ENCODE peak calls at places on chromosome 1, in eight cellular contexts. P, T, R, U, G, J, A and Q are unnamed samples.

GRCh38 chr1:166327886-166328285 is 161.1 kb upstream of the FAM78B start:
- DNase-seq in U (no peak), R (no peak), G (no peak), P (no peak), A (no peak), J (no peak), T (no peak), Q (no peak)

GRCh38 chr1:43554444-43554992 is 23.8 kb downstream of the PTPRF start:
- DNase-seq in G (no peak), T (no peak), J (peak), U (peak), A (peak), P (no peak), R (no peak), Q (peak)

GRCh38 chr1:229699613-229700242 is 73.7 kb downstream of the URB2 start:
- DNase-seq in A (no peak), R (peak), P (no peak), G (no peak), J (peak), U (no peak), T (no peak), Q (peak)

GRCh38 chr1:235136111-235136510 is 7.5 kb upstream of the TOMM20 start:
- DNase-seq in P (no peak), U (no peak), G (no peak), A (no peak), T (no peak), R (no peak), J (no peak), Q (no peak)

GRCh38 chr1:54404939-54405880 is 984 bp downstream of the SSBP3 start:
- DNase-seq in U (peak), G (peak), J (no peak), T (no peak), R (peak), A (no peak), P (no peak), Q (no peak)

GRCh38 chr1:38396606-38397005 is 350.0 kb upstream of the POU3F1 start:
- DNase-seq in R (no peak), T (no peak), J (no peak), U (no peak), A (no peak), P (no peak), G (no peak), Q (no peak)

GRCh38 chr1:43789604-43790288 is 82.4 kb downstream of the ST3GAL3 start:
- DNase-seq in J (no peak), T (no peak), U (no peak), P (no peak), A (no peak), R (no peak), G (peak), Q (no peak)

GRCh38 chr1:16187748-16188401 is 24.6 kb downstream of the ARHGEF19 start:
- DNase-seq in T (peak), P (no peak), G (peak), A (peak), R (peak), J (peak), U (peak), Q (peak)

GRCh38 chr1:64911326-64911725 is 55.0 kb downstream of the JAK1 start:
- DNase-seq in U (no peak), J (no peak), R (no peak), P (no peak), T (no peak), A (no peak), G (no peak), Q (no peak)

GRCh38 chr1:156816561-156817328 is at the start of gene SH2D2A:
- DNase-seq in P (no peak), G (peak), A (peak), J (no peak), U (no peak), T (peak), R (peak), Q (no peak)

GRCh38 chr1:71796044-71796443 is 486.3 kb downstream of the NEGR1 start:
- DNase-seq in G (no peak), P (no peak), J (no peak), R (no peak), T (no peak), A (no peak), U (no peak), Q (no peak)

GRCh38 chr1:18118491-18118890 is 10.9 kb downstream of the IGSF21 start:
- DNase-seq in R (no peak), U (peak), P (no peak), T (no peak), G (no peak), J (no peak), A (no peak), Q (no peak)

GRCh38 chr1:114833421-114833820 is 21.2 kb upstream of the SYCP1 start:
- DNase-seq in G (no peak), U (no peak), A (peak), T (no peak), J (no peak), P (no peak), R (no peak), Q (no peak)

GRCh38 chr1:94807742-94808491 is 12.2 kb upstream of the SLC44A3 start:
- DNase-seq in G (no peak), U (no peak), R (no peak), A (peak), P (no peak), J (no peak), T (no peak), Q (no peak)

GRCh38 chr1:206809504-206810084 is 37.3 kb upstream of the IL10 start:
- DNase-seq in T (peak), P (no peak), U (no peak), G (peak), A (peak), J (no peak), R (no peak), Q (peak)

GRCh38 chr1:56798053-56798471 is 21.1 kb downstream of the FYB2 start:
- DNase-seq in P (no peak), R (no peak), J (peak), U (peak), G (no peak), A (peak), T (no peak), Q (peak)

GRCh38 chr1:20974951-20975350 is 187.8 kb upstream of the HP1BP3 start:
- DNase-seq in U (no peak), R (no peak), T (no peak), P (no peak), A (no peak), J (no peak), G (no peak), Q (no peak)

GRCh38 chr1:39269349-39269748 is 64.9 kb downstream of the MACF1 start:
- DNase-seq in T (no peak), R (no peak), A (no peak), J (no peak), G (no peak), P (no peak), U (peak), Q (no peak)

GRCh38 chr1:182229907-182230522 is 161.6 kb downstream of the GLUL start:
- DNase-seq in R (no peak), G (no peak), T (no peak), A (no peak), U (no peak), P (no peak), J (no peak), Q (no peak)

GRCh38 chr1:156504062-156504813 is 3.7 kb upstream of the MEF2D start:
- DNase-seq in G (peak), U (no peak), R (no peak), J (no peak), T (no peak), P (no peak), A (peak), Q (no peak)

GRCh38 chr1:108817811-108818210 is 39.1 kb downstream of the AKNAD1 start:
- DNase-seq in U (no peak), J (no peak), G (no peak), A (no peak), R (no peak), T (no peak), P (no peak), Q (no peak)

GRCh38 chr1:214331827-214332423 is 51.0 kb downstream of the SMYD2 start:
- DNase-seq in J (no peak), P (no peak), G (peak), A (peak), U (peak), R (no peak), T (peak), Q (peak)

GRCh38 chr1:112083487-112083886 is 94.0 kb upstream of the KCND3 start:
- DNase-seq in T (no peak), P (peak), A (peak), U (no peak), G (no peak), J (peak), R (no peak), Q (peak)

GRCh38 chr1:179230721-179231120 is 1.2 kb upstream of the ABL2 start:
- DNase-seq in G (no peak), U (no peak), P (no peak), T (no peak), A (no peak), R (no peak), J (no peak), Q (peak)

GRCh38 chr1:157399984-157400382 is 152.3 kb downstream of the FCRL5 start:
- DNase-seq in J (no peak), R (no peak), A (no peak), U (no peak), G (no peak), T (no peak), P (no peak), Q (peak)

GRCh38 chr1:31811605-31812004 is 4.2 kb downstream of the SPOCD1 start:
- DNase-seq in R (no peak), U (peak), A (peak), J (peak), G (no peak), T (no peak), P (no peak), Q (peak)

GRCh38 chr1:152071123-152071522 is 17.7 kb downstream of the TCHHL1 start:
- DNase-seq in T (no peak), G (no peak), P (no peak), R (no peak), J (no peak), A (no peak), U (no peak), Q (no peak)

GRCh38 chr1:39205781-39206464 is 1.4 kb downstream of the MACF1 start:
- DNase-seq in A (no peak), J (no peak), G (no peak), U (peak), T (no peak), P (no peak), R (no peak), Q (peak)

GRCh38 chr1:38140025-38140487 is 93.5 kb upstream of the POU3F1 start:
- DNase-seq in T (no peak), G (no peak), P (no peak), R (no peak), U (no peak), A (peak), J (no peak), Q (peak)

GRCh38 chr1:223001653-223002634 is 141.1 kb downstream of the TLR5 start:
- DNase-seq in A (no peak), U (no peak), T (no peak), G (no peak), P (no peak), J (no peak), R (no peak), Q (peak)

GRCh38 chr1:166822385-166822784 is 16.9 kb upstream of the POGK start:
- DNase-seq in P (no peak), G (no peak), U (no peak), R (no peak), T (no peak), A (no peak), J (no peak), Q (no peak)

GRCh38 chr1:100455478-100456072 is 82.4 kb upstream of the GPR88 start:
- DNase-seq in A (peak), P (no peak), G (no peak), R (no peak), U (peak), T (no peak), J (no peak), Q (peak)

GRCh38 chr1:205480349-205481278 is 23.9 kb upstream of the CDK18 start:
- DNase-seq in R (no peak), P (no peak), G (no peak), T (peak), A (no peak), J (no peak), U (no peak), Q (no peak)